ENCODE peak calls at places on chromosomes 12 and 14, in six cellular contexts. O is H9, N is mesenchymal stem cell, L is H1, D is IMR-90, P is trophoblast cell. F is an unnamed sample. For H3K4me1, the result is how much of the 10 kb centered on the place peaks cover.

GRCh38 chr12:24360907-24361306 is 411.4 kb upstream of the SOX5 start:
- DNase-seq in L (no peak), O (no peak), D (peak), P (peak), N (peak), F (no peak)

GRCh38 chr12:53726342-53726741 is 910 bp downstream of the CALCOCO1 start:
- DNase-seq in O (no peak), D (no peak), L (no peak), N (no peak), P (no peak), F (no peak)

GRCh38 chr12:131849700-131850553 is 21.7 kb downstream of the MMP17 start:
- DNase-seq in N (no peak), D (no peak), O (no peak), L (no peak), P (no peak), F (no peak)

GRCh38 chr14:25431211-25432076 is 381.5 kb upstream of the STXBP6 start:
- DNase-seq in P (peak), L (peak), D (no peak), N (no peak), O (peak), F (peak)

GRCh38 chr14:76958020-76958965 is 70.2 kb downstream of the IRF2BPL start:
- DNase-seq in D (no peak), L (no peak), N (peak), O (no peak), P (no peak), F (no peak)

GRCh38 chr14:104132981-104133380 is 5.4 kb upstream of the KIF26A start:
- DNase-seq in O (peak), D (no peak), N (no peak), P (no peak), L (no peak), F (no peak)

GRCh38 chr12:57718641-57719528 is 19.7 kb downstream of the AGAP2 start:
- DNase-seq in L (no peak), P (no peak), O (no peak), N (no peak), D (no peak), F (no peak)

GRCh38 chr14:29240046-29240445 is 473.5 kb downstream of the FOXG1 start:
- DNase-seq in L (no peak), O (no peak), P (no peak), N (peak), D (peak), F (no peak)

GRCh38 chr12:5797661-5798060 is 147.4 kb downstream of the ANO2 start:
- DNase-seq in O (no peak), D (no peak), L (no peak), P (no peak), N (no peak), F (no peak)

GRCh38 chr12:119699199-119699765 is 31.3 kb downstream of the PRKAB1 start:
- DNase-seq in P (no peak), D (no peak), L (no peak), N (no peak), O (no peak), F (no peak)

GRCh38 chr14:99035712-99036593 is 236.0 kb downstream of the BCL11B start:
- DNase-seq in P (peak), D (peak), N (peak), L (peak), O (peak), F (peak)

GRCh38 chr14:95759952-95760351 is 46.0 kb upstream of the TCL1A start:
- DNase-seq in N (no peak), D (no peak), L (no peak), O (no peak), P (no peak), F (no peak)

GRCh38 chr12:59375633-59376032 is 220.2 kb upstream of the SLC16A7 start:
- DNase-seq in P (no peak), L (no peak), N (no peak), O (no peak), D (no peak), F (no peak)

GRCh38 chr12:12008931-12009611 is 61.7 kb upstream of the BCL2L14 start:
- DNase-seq in P (peak), D (peak), N (peak), L (peak), O (peak), F (peak)

GRCh38 chr12:104668274-104668718 is 211.5 kb downstream of the CHST11 start:
- DNase-seq in L (no peak), N (peak), P (no peak), O (no peak), D (peak), F (no peak)

GRCh38 chr12:29234965-29235364 is 85.9 kb downstream of the FAR2 start:
- DNase-seq in P (no peak), N (peak), L (no peak), O (no peak), D (peak), F (no peak)

GRCh38 chr14:36647827-36648753 is 13.6 kb upstream of the PAX9 start:
- DNase-seq in P (no peak), D (peak), N (peak), L (no peak), O (peak), F (no peak)

GRCh38 chr12:119669744-119670472 is 2.0 kb downstream of the PRKAB1 start:
- DNase-seq in O (no peak), D (no peak), L (no peak), N (no peak), P (no peak), F (no peak)

GRCh38 chr12:46266382-46266791 is 2.5 kb downstream of the SLC38A1 start:
- DNase-seq in P (peak), D (peak), N (peak), L (no peak), O (no peak), F (no peak)

GRCh38 chr12:94603434-94604068 is 46.8 kb downstream of the TMCC3 start:
- DNase-seq in D (no peak), P (peak), N (no peak), L (no peak), O (no peak), F (no peak)

GRCh38 chr12:76685246-76685678 is 78.7 kb upstream of the ZDHHC17 start:
- DNase-seq in D (peak), O (peak), L (no peak), P (no peak), N (peak), F (no peak)

GRCh38 chr14:97299661-97300060 is 502.5 kb downstream of the VRK1 start:
- DNase-seq in N (no peak), P (no peak), D (no peak), L (no peak), O (peak), F (no peak)

GRCh38 chr12:112937741-112938719 is at the start of gene OAS3:
- DNase-seq in D (peak), N (peak), L (no peak), O (peak), P (peak), F (no peak)

GRCh38 chr14:39267592-39268112 is 33.9 kb downstream of the MIA2 start:
- DNase-seq in P (peak), N (no peak), L (no peak), D (no peak), O (no peak), F (no peak)

GRCh38 chr14:101862711-101863110 is 101.2 kb downstream of the PPP2R5C start:
- DNase-seq in L (no peak), N (no peak), P (no peak), O (no peak), D (no peak), F (no peak)

GRCh38 chr12:13101854-13102375 is 1.6 kb downstream of the GSG1 start:
- DNase-seq in N (peak), O (no peak), D (peak), L (no peak), P (peak), F (no peak)

GRCh38 chr12:52007158-52007921 is 594 bp downstream of the TAMALIN start:
- DNase-seq in D (no peak), L (no peak), O (peak), P (peak), N (peak), F (no peak)

GRCh38 chr14:47332939-47333338 is 342.5 kb downstream of the MDGA2 start:
- DNase-seq in P (no peak), L (no peak), N (no peak), D (no peak), O (no peak), F (no peak)

GRCh38 chr14:64176330-64176729 is 117.8 kb downstream of the ESR2 start:
- DNase-seq in D (no peak), L (no peak), P (no peak), N (no peak), O (no peak), F (no peak)

GRCh38 chr12:28870839-28871440 is 278.1 kb upstream of the FAR2 start:
- DNase-seq in P (no peak), N (peak), D (peak), O (no peak), L (no peak), F (no peak)

GRCh38 chr14:71236430-71236829 is 329.2 kb downstream of the PCNX1 start:
- DNase-seq in P (no peak), N (no peak), O (no peak), L (no peak), D (no peak), F (no peak)

GRCh38 chr14:36952702-36953101 is 219.7 kb downstream of the SLC25A21 start:
- DNase-seq in D (peak), P (peak), L (no peak), N (no peak), O (no peak), F (no peak)

GRCh38 chr14:54366726-54367707 is 29.8 kb upstream of the CDKN3 start:
- DNase-seq in O (peak), N (peak), P (peak), L (no peak), D (peak), F (no peak)

GRCh38 chr12:89928467-89928866 is 219.8 kb upstream of the ATP2B1 start:
- DNase-seq in P (no peak), L (no peak), N (no peak), O (no peak), D (no peak), F (no peak)

GRCh38 chr14:24297190-24297964 is 2.2 kb downstream of the DHRS1 start:
- DNase-seq in P (peak), L (no peak), N (peak), D (peak), O (no peak), F (no peak)

GRCh38 chr14:24299255-24300191 is at the start of the genes DHRS1 and NOP9:
- DNase-seq in D (peak), N (peak), P (peak), L (peak), O (peak), F (peak)

GRCh38 chr14:24296341-24297157 is 3.0 kb downstream of the DHRS1 start:
- DNase-seq in N (peak), D (peak), P (peak), L (peak), O (peak), F (peak)

GRCh38 chr14:24300326-24300980 is 803 bp downstream of the NOP9 start:
- DNase-seq in P (no peak), O (no peak), N (no peak), L (no peak), D (no peak), F (no peak)

DNA sequence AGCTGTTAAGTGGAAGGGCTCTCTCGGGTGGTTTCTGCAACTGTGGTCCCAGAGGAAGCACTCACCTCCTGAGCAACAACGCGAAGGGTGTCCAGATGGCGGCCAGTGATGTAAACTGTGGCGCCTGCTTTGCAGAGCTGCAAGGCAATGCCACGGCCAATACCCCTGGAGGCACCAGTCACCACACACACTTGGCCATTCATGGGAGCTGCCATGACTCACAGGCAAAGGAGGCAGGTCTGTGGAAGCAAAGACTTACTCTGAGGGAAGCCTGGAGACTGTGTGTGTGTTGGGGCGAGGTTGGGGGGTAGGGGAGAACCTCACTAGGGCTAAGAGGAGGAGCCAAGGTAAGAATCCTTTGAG is 707 bp downstream of the DHRS1 start:
- DNase-seq in N (peak), L (no peak), P (peak), O (peak), D (peak), F (no peak)
- H3K4me1 ChIP-seq in N (under half), L (under half), P (under half), O (under half), D (under half), F (under half)

GRCh38 chr12:121092034-121092433 is 40.6 kb upstream of the P2RX7 start:
- DNase-seq in O (no peak), L (no peak), N (no peak), D (no peak), P (no peak), F (no peak)
- H3K14ac ChIP-seq in O (no peak), L (no peak), N (no peak), D (no peak), P (no peak), F (no peak)

DNA sequence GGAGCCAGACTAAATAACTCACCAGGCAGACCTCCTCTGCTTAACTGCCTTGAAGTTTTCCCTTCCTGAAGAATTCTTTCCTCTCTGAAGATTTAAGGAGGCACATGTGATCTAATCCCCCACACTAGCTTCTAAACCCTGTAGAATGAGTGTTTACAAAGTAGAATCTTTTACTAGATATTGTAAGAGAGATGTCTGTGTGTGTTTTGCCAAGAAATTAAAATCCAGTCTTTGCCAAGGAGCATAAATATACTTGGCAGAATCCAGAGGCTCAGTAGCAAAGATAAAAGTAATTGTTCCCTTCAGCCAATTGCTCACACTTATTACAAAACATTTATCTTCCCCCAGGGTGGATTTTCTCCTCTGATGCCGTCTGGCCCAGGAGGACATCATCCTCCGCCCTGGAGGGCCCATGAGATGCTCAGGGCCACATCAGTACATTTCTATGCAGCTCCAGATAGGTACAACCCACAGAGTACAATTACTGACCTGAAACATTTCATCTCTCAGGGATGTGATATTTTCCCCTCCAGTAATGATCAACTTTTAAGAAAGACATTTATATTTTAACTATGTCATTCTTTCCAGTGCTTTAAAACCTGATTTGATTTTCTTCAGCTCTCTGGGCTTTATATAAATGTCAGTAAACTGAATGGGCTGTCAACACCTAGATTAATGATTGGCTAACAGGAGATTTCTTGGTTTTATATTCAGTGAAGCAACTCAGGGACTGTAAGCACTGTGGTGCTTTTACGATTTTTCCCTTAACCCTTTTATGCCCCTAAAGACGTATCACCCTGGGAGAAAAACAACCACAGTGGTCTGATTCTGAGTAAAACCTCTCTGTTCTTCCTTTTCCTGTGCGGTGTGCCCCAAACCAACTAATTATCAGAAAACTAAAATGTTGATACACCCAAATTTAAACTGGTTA is 37.7 kb downstream of the PTGER2 start:
- DNase-seq in D (peak), L (no peak), N (peak), P (peak), O (no peak), F (no peak)
- H3K4me1 ChIP-seq in D (under half), L (under half), N (under half), P (under half), O (under half), F (under half)

GRCh38 chr14:30993071-30993470 is 32.4 kb upstream of the AP4S1 start:
- DNase-seq in D (no peak), O (no peak), N (no peak), L (no peak), P (no peak), F (no peak)
- H3K14ac ChIP-seq in D (no peak), O (no peak), N (no peak), L (no peak), P (no peak), F (no peak)

GRCh38 chr12:49763006-49763591 is 21.7 kb downstream of the TMBIM6 start:
- DNase-seq in L (peak), O (peak), N (peak), D (peak), P (peak), F (peak)

GRCh38 chr12:49762468-49762847 is 21.1 kb downstream of the TMBIM6 start:
- DNase-seq in L (no peak), O (no peak), D (no peak), P (no peak), N (no peak), F (no peak)

GRCh38 chr12:49761677-49762467 is 20.5 kb downstream of the TMBIM6 start:
- DNase-seq in L (no peak), N (no peak), O (no peak), D (no peak), P (no peak), F (no peak)

GRCh38 chr12:49766115-49766455 is 24.7 kb downstream of the TMBIM6 start:
- DNase-seq in D (no peak), P (no peak), N (no peak), L (no peak), O (no peak), F (no peak)

GRCh38 chr12:49764126-49764525 is 22.8 kb downstream of the TMBIM6 start:
- DNase-seq in O (no peak), L (no peak), P (no peak), D (no peak), N (no peak), F (no peak)
- H3K4me1 ChIP-seq in O (under half), L (under half), P (under half), D (under half), N (under half), F (under half)

GRCh38 chr12:97408363-97408762 is 54.2 kb upstream of the RMST start:
- DNase-seq in D (no peak), N (no peak), L (no peak), P (no peak), O (no peak), F (no peak)
- H3K14ac ChIP-seq in D (no peak), N (no peak), L (no peak), P (no peak), O (no peak), F (no peak)

GRCh38 chr12:109131522-109132050 is 15.2 kb downstream of the ACACB start:
- DNase-seq in D (no peak), O (no peak), L (no peak), N (no peak), P (no peak), F (no peak)
- H3K4me1 ChIP-seq in D (under half), O (under half), L (under half), N (under half), P (under half), F (under half)